ENCODE peak calls at places on chromosomes 11 and 22, in five cellular contexts. F is progenitor cell of endocrine pancreas, Q is dorsolateral prefrontal cortex, V is cardiac fibroblast, X is AG09319. A is an unnamed sample.

GRCh38 chr11:27723685-27724084 is 23.4 kb upstream of the BDNF start:
- DNase-seq in Q (no peak), F (no peak), X (no peak), V (no peak), A (no peak)

GRCh38 chr22:36222887-36223450 is 16.4 kb downstream of the APOL2 start:
- DNase-seq in X (no peak), Q (no peak), V (no peak), F (no peak), A (no peak)

GRCh38 chr11:8359521-8359920 is 95.8 kb upstream of the LMO1 start:
- DNase-seq in X (no peak), Q (no peak), V (no peak), F (no peak), A (no peak)

GRCh38 chr11:76752321-76753175 is 30.6 kb upstream of the TSKU start:
- DNase-seq in X (peak), Q (no peak), F (no peak), V (peak), A (no peak)

GRCh38 chr22:38798496-38798895 is 4.6 kb upstream of the DNAL4 start:
- DNase-seq in F (no peak), X (no peak), Q (no peak), V (no peak), A (no peak)

GRCh38 chr11:9072790-9073189 is 18.6 kb downstream of the SCUBE2 start:
- DNase-seq in X (no peak), F (no peak), Q (no peak), V (no peak), A (no peak)

GRCh38 chr11:75204012-75204674 is 36.4 kb upstream of the TPBGL start:
- DNase-seq in F (no peak), V (no peak), X (no peak), Q (no peak), A (no peak)

GRCh38 chr11:59097113-59097708 is 9.8 kb upstream of the FAM111B start:
- DNase-seq in F (no peak), V (peak), Q (peak), X (peak), A (no peak)

GRCh38 chr11:79095424-79095823 is 345.4 kb downstream of the TENM4 start:
- DNase-seq in Q (no peak), V (no peak), X (no peak), F (no peak), A (no peak)

DNA sequence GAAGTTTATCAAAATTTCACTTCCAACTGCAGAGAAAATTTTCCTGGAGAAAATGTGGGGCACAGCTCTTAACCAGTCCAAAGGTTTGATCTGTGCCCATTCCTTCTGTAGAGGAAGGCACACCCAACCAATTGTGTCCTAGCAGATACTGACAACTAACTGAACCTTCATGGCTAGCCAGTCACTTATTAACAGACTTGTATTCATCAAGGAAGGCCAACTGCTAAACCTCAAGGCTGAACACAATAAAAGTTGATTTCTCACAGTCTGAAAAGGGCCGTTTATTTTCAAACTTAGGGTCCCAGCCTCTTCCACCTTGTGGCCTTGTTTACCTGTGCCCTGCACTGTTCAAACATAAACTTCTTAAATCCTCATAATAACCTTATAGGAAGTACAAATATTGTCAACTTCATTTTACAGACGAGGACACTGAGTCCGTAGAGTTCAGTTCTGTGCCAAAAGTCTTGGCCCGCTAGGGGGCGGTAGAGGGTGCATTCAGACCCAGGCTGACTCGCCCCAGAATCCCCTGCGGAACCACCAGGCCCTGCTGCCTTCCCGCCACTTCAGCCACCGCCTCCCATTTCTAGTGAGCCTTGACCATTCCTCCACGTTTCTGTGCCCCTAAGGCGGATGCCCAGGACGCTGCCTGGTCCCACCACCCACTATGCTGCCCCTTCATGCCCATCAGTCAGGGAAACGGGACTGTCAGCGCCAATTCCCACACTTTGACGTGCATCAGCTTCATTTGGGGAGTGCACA is 19.3 kb downstream of the SYT13 start:
- DNase-seq in F (no peak), X (no peak), V (no peak), Q (no peak), A (no peak)
- TF ChIP-seq CTCF in F (peak), X (no peak), V (peak), Q (no peak), A (peak)

DNA sequence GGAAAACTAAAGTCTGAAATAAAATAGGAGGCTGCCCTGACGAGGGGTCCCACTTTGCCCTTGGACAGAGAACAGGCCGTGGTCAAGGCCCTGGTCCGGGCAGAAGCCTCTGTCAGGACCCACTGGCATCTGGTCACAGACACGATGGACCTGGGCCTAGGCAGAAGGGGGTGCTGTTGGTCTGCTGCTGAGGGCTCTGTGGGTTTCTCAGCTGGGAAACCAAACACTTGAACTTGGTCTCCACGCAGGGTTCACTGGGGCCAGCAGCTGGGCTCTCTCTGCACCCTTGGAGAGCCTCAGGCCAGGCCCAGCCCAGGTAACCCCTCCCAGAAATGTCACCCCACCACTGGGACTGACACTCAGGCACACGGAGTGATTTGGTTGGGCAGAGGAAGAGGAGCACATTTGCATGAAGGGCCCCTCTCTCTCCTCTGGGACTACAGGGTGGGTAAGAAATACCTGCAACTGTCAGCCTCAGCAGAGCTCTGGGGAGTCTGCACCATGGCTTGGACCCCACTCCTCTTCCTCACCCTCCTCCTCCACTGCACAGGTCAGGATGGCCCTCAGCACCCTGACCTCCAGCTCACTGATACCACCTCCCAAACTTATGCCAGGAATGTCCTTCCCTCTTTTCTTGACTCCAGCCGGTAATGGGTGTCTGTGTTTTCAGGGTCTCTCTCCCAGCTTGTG is 48.1 kb upstream of the TOP3B start:
- DNase-seq in V (peak), X (no peak), F (no peak), Q (no peak), A (no peak)
- TF ChIP-seq CTCF in V (peak), X (peak), F (peak), Q (no peak), A (peak)

DNA sequence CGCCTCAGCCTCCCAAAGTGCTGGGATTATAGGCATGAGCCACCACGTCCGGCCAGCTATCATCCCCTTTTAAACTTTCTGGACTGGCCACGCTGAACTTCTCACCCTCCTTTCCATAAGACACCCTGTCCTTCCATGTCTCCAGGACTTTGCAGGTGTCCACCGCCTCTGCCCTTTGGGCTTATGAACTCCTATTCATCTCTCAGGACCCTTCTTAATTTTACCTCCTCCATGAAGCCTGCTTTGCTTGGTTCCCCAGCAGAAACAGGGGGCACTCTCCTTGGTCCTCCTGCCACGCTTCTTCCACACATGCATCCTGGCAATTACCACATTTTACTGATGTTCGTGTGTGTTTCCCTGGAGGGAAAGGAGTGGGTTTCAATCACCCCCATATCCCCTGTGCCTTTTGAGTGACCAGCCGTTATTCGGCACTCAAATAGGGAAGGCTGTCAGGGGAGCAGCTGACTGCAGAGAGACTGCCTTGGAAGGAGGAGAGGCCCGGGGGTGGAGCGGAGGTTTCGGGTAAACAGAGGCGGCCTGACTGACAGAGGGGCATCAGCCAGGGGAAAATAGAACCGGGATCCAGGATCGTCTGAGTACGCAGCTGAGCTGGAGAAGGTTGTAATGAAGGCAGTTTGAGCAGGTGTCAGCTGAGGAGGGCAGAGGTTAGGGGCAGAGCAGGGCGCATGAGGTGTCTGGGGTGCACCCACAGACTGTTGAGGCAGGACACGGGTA is 27.1 kb upstream of the CHKA start:
- DNase-seq in V (no peak), F (no peak), Q (no peak), X (no peak), A (no peak)
- TF ChIP-seq CTCF in V (no peak), F (no peak), Q (no peak), X (no peak), A (no peak)

DNA sequence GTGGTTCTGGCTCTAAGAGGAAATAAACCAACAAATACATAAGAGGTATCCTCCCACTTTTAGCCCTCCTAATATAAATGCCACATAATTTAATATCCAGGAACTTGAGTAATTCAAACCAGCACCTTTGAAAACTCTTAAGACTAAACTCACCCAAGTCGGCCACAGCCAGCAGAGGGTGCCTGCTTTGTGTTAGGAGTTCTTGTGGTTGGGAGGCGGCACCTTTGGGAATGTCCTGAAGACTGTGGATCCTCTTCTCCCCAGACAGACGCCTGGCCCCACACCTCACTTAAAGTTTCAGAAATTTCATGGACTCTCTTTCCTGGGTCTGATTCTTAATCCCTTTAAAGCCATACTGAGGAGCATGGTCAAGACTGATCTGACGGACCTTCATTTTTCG is 169.0 kb downstream of the TBC1D22A start:
- DNase-seq in Q (no peak), V (peak), X (no peak), F (no peak), A (no peak)
- TF ChIP-seq CTCF in Q (no peak), V (no peak), X (no peak), F (no peak), A (no peak)

GRCh38 chr22:20111045-20111688 is 4.7 kb upstream of the RANBP1 start:
- DNase-seq in F (no peak), V (peak), X (no peak), Q (no peak), A (no peak)
- TF ChIP-seq CTCF in F (peak), V (peak), X (peak), Q (no peak), A (peak)

GRCh38 chr22:47377926-47378560 is 615.6 kb downstream of the TBC1D22A start:
- DNase-seq in Q (peak), V (no peak), F (no peak), X (no peak), A (no peak)

GRCh38 chr22:47376322-47376700 is 613.9 kb downstream of the TBC1D22A start:
- DNase-seq in F (no peak), Q (peak), V (no peak), X (no peak), A (no peak)

GRCh38 chr22:47375621-47376321 is 613.3 kb downstream of the TBC1D22A start:
- DNase-seq in X (no peak), Q (peak), V (no peak), F (no peak), A (no peak)

GRCh38 chr22:47374901-47375575 is 612.6 kb downstream of the TBC1D22A start:
- DNase-seq in V (no peak), Q (peak), F (no peak), X (no peak), A (no peak)

DNA sequence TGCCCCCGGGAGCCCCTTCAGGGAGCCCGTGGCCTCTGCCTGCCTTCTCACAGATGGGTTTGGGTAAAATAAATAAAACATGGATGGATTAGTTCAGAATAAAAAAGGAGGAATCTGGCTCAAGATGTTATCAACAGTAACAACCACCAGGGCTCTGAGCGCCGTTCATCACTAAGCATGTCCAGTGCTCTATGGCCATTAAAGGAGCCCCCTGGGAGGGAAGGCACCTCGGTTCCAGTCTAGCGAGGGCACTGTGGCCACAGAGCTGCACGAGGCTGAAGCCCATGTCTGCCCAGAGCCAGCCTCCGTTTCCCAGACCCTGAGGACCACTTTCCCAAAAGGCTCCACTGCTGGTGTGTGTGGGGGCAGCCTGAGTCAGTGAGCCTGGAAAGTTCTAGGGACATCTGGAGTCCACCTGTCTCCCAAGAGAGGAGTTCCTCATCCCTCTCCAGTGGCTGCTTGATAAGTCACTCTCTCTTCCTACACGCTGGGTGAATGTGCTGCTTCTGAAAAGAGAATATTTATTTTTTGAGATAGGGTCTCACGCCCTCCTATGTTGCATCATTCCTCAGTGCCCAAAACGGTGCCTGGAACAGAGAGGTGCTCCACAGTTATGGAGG is 614.6 kb downstream of the TBC1D22A start:
- DNase-seq in F (no peak), V (no peak), Q (no peak), X (no peak), A (no peak)
- TF ChIP-seq CTCF in F (no peak), V (no peak), Q (no peak), X (no peak), A (no peak)

GRCh38 chr11:115463606-115464005 is 40.6 kb downstream of the CADM1 start:
- DNase-seq in Q (no peak), X (no peak), V (no peak), F (no peak), A (no peak)

GRCh38 chr11:115466122-115466521 is 38.1 kb downstream of the CADM1 start:
- DNase-seq in X (no peak), V (no peak), F (no peak), Q (no peak), A (no peak)

GRCh38 chr11:115462757-115463156 is 41.5 kb downstream of the CADM1 start:
- DNase-seq in F (no peak), Q (no peak), X (no peak), V (no peak), A (no peak)

GRCh38 chr11:115462004-115462541 is 42.1 kb downstream of the CADM1 start:
- DNase-seq in F (no peak), X (no peak), Q (no peak), V (no peak), A (no peak)

DNA sequence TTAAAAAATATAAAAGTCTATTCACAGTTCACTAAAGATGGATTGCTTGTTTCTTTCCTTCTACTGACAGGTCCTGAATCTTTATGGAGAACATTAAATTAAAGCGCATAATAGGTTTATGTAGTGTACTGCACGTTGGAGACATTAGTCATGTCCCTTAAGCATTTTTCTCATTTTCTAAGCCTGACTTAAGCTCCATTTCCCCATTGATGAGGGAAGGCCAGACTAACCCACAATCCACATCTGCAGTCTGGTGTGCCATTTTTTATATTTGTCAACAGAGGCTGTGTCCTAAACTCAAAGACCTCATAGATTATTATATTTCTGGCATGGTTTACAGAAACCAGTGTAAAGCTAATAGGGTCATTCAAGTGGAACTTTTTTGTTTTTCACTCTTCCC is 39.9 kb downstream of the CADM1 start:
- DNase-seq in F (no peak), Q (no peak), V (no peak), X (no peak), A (no peak)
- TF ChIP-seq CTCF in F (no peak), Q (no peak), V (no peak), X (no peak), A (no peak)

GRCh38 chr11:48184452-48184851 is 32.2 kb upstream of the OR4B1 start:
- DNase-seq in Q (no peak), F (no peak), X (no peak), V (no peak), A (no peak)
- TF ChIP-seq CTCF in Q (no peak), F (no peak), X (no peak), V (no peak), A (no peak)

DNA sequence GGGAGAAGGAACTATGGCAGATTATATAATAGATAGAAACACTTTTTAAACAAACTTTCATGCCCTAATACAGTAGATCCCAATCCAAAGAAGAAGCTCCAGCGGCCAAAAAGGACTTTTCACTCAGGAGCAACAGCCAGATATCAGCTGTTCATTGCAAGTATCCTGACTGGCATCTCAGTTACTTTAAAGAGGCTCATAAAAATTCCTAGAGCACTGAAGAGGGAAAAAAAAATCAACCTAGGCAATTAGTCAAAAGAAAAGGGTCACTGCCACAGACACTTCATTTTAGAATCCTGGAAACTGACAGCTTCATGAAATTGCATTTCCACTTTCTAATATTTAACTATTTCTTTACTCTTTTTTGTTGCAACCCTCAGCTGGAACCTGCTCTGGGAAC is 170.6 kb upstream of the SOX6 start:
- DNase-seq in Q (no peak), V (no peak), F (no peak), X (no peak), A (no peak)
- TF ChIP-seq CTCF in Q (no peak), V (no peak), F (no peak), X (no peak), A (no peak)

GRCh38 chr11:134273317-134273712 is 2.9 kb upstream of the GLB1L3 start:
- DNase-seq in Q (no peak), X (no peak), F (no peak), V (no peak), A (no peak)

GRCh38 chr11:134275188-134275533 is 1.0 kb upstream of the GLB1L3 start:
- DNase-seq in Q (no peak), V (no peak), X (no peak), F (no peak), A (no peak)

GRCh38 chr11:134277176-134278001 is 1.2 kb downstream of the GLB1L3 start:
- DNase-seq in F (no peak), Q (no peak), V (no peak), X (no peak), A (peak)

GRCh38 chr11:134276396-134277175 is 407 bp downstream of the GLB1L3 start:
- DNase-seq in V (no peak), Q (no peak), X (no peak), F (no peak), A (peak)

DNA sequence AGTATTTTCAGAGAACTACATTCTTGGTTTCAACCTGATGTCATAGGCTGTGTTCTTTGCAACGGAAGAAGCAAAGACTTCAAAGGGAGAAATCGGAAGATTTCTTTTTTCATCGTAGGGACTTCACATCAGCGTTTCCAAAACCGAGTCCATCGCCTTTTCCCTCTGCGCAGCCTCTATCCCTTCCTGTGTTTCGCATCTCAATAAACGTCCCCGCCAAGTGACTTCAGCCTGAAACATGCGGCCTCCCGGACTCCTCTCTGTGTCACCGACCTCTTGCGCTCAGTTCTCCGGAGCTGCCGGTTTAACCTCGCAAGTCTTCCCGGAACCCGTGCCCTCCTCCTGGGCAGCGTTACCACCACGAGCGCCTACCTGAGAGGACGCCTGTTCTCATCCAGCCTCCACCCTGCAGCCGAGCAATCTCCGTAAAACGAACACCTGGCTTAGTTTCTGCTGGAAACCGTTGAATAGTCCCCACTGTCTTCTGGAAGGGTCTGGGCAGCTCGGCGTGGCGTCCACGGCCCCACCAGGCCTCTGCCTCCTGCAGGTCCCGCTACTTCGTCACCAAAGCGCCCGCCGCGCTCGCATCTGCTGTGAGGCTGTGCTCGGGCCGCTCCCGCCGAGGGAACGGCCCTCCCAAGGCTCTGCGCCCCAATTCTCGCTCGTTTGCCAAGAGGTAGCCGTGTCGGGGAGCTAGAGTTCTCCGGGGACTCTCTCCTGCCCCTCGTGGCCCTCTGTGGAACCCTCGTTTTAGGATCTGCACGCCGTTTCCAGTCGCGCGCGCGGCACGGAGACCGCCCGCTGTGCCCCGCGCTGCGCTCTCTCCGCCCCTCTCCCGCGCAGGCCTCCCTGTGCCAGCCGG is at the start of gene GLB1L3:
- DNase-seq in X (no peak), Q (no peak), V (no peak), F (peak), A (no peak)
- TF ChIP-seq CTCF in X (peak), Q (peak), V (peak), F (peak), A (peak)

A was measured in type B pancreatic cell.